ENCODE peak calls at places on chromosomes 6 and 20, in eight cellular contexts. One of them, this sample, is unnamed.

GRCh38 chr6:84615113-84615850 is 149.1 kb downstream of the TBX18 start:
- DNase-seq in gastrocnemius medialis: no peak
- DNase-seq in A549: no peak
- DNase-seq in fibroblast of lung: no peak
- DNase-seq in colonic mucosa: no peak
- DNase-seq in uterus: no peak
- DNase-seq in lower leg skin: no peak
- DNase-seq in heart left ventricle: no peak
- DNase-seq in this sample: no peak

GRCh38 chr6:167918507-167919278 is 78.8 kb upstream of the KIF25 start:
- DNase-seq in gastrocnemius medialis: no peak
- DNase-seq in A549: no peak
- DNase-seq in fibroblast of lung: no peak
- DNase-seq in colonic mucosa: no peak
- DNase-seq in uterus: no peak
- DNase-seq in lower leg skin: no peak
- DNase-seq in heart left ventricle: no peak
- DNase-seq in this sample: no peak

GRCh38 chr6:27562027-27562410 is 89.1 kb upstream of the ZNF184 start:
- DNase-seq in gastrocnemius medialis: no peak
- DNase-seq in A549: peak
- DNase-seq in fibroblast of lung: no peak
- DNase-seq in colonic mucosa: no peak
- DNase-seq in uterus: no peak
- DNase-seq in lower leg skin: no peak
- DNase-seq in heart left ventricle: no peak
- DNase-seq in this sample: no peak

GRCh38 chr6:31567531-31568370 is 4.3 kb upstream of the LTA start:
- DNase-seq in gastrocnemius medialis: no peak
- DNase-seq in A549: no peak
- DNase-seq in fibroblast of lung: no peak
- DNase-seq in colonic mucosa: no peak
- DNase-seq in uterus: no peak
- DNase-seq in lower leg skin: no peak
- DNase-seq in heart left ventricle: no peak
- DNase-seq in this sample: no peak

GRCh38 chr20:25009218-25010145 is 16.9 kb upstream of the APMAP start:
- DNase-seq in gastrocnemius medialis: no peak
- DNase-seq in A549: no peak
- DNase-seq in fibroblast of lung: no peak
- DNase-seq in colonic mucosa: no peak
- DNase-seq in uterus: no peak
- DNase-seq in lower leg skin: peak
- DNase-seq in heart left ventricle: peak
- DNase-seq in this sample: no peak

GRCh38 chr6:150813319-150813992 is 52.0 kb upstream of the MTHFD1L start:
- DNase-seq in gastrocnemius medialis: no peak
- DNase-seq in A549: peak
- DNase-seq in fibroblast of lung: peak
- DNase-seq in colonic mucosa: peak
- DNase-seq in uterus: no peak
- DNase-seq in lower leg skin: no peak
- DNase-seq in heart left ventricle: no peak
- DNase-seq in this sample: no peak

GRCh38 chr6:164415832-164416563 is 893.4 kb downstream of the C6orf118 start:
- DNase-seq in gastrocnemius medialis: no peak
- DNase-seq in A549: no peak
- DNase-seq in fibroblast of lung: no peak
- DNase-seq in colonic mucosa: no peak
- DNase-seq in uterus: no peak
- DNase-seq in lower leg skin: no peak
- DNase-seq in heart left ventricle: no peak
- DNase-seq in this sample: no peak

GRCh38 chr6:82954937-82955577 is 110.6 kb downstream of the UBE3D start:
- DNase-seq in gastrocnemius medialis: no peak
- DNase-seq in A549: no peak
- DNase-seq in fibroblast of lung: peak
- DNase-seq in colonic mucosa: no peak
- DNase-seq in uterus: no peak
- DNase-seq in lower leg skin: no peak
- DNase-seq in heart left ventricle: no peak
- DNase-seq in this sample: peak

GRCh38 chr6:5471044-5471443 is 209.7 kb downstream of the FARS2 start:
- DNase-seq in gastrocnemius medialis: no peak
- DNase-seq in A549: peak
- DNase-seq in fibroblast of lung: peak
- DNase-seq in colonic mucosa: peak
- DNase-seq in uterus: peak
- DNase-seq in lower leg skin: no peak
- DNase-seq in heart left ventricle: peak
- DNase-seq in this sample: peak

GRCh38 chr20:22584630-22584921 is 204 bp upstream of the FOXA2 start:
- DNase-seq in gastrocnemius medialis: no peak
- DNase-seq in A549: peak
- DNase-seq in fibroblast of lung: no peak
- DNase-seq in colonic mucosa: peak
- DNase-seq in uterus: no peak
- DNase-seq in lower leg skin: no peak
- DNase-seq in heart left ventricle: no peak
- DNase-seq in this sample: no peak

GRCh38 chr20:33561981-33562601 is 72.2 kb downstream of the CBFA2T2 start:
- DNase-seq in gastrocnemius medialis: peak
- DNase-seq in A549: peak
- DNase-seq in fibroblast of lung: peak
- DNase-seq in colonic mucosa: peak
- DNase-seq in uterus: peak
- DNase-seq in lower leg skin: peak
- DNase-seq in heart left ventricle: peak
- DNase-seq in this sample: peak

GRCh38 chr6:155050311-155050710 is 55.2 kb downstream of the TIAM2 start:
- DNase-seq in gastrocnemius medialis: no peak
- DNase-seq in A549: no peak
- DNase-seq in fibroblast of lung: peak
- DNase-seq in colonic mucosa: no peak
- DNase-seq in uterus: no peak
- DNase-seq in lower leg skin: no peak
- DNase-seq in heart left ventricle: no peak
- DNase-seq in this sample: no peak

GRCh38 chr6:134373282-134373922 is 55.5 kb upstream of the SGK1 start:
- DNase-seq in gastrocnemius medialis: peak
- DNase-seq in A549: peak
- DNase-seq in fibroblast of lung: peak
- DNase-seq in colonic mucosa: peak
- DNase-seq in uterus: no peak
- DNase-seq in lower leg skin: no peak
- DNase-seq in heart left ventricle: peak
- DNase-seq in this sample: peak

GRCh38 chr6:30101423-30101938 is 11.4 kb downstream of the TRIM31 start:
- DNase-seq in gastrocnemius medialis: no peak
- DNase-seq in A549: no peak
- DNase-seq in fibroblast of lung: no peak
- DNase-seq in colonic mucosa: no peak
- DNase-seq in uterus: no peak
- DNase-seq in lower leg skin: no peak
- DNase-seq in heart left ventricle: no peak
- DNase-seq in this sample: no peak

GRCh38 chr6:159715168-159715567 is 12.1 kb upstream of the WTAP start:
- DNase-seq in gastrocnemius medialis: no peak
- DNase-seq in A549: no peak
- DNase-seq in fibroblast of lung: no peak
- DNase-seq in colonic mucosa: no peak
- DNase-seq in uterus: no peak
- DNase-seq in lower leg skin: no peak
- DNase-seq in heart left ventricle: no peak
- DNase-seq in this sample: no peak

GRCh38 chr20:3281437-3281836 is 42.4 kb upstream of the SLC4A11 start:
- DNase-seq in gastrocnemius medialis: no peak
- DNase-seq in A549: no peak
- DNase-seq in fibroblast of lung: no peak
- DNase-seq in colonic mucosa: no peak
- DNase-seq in uterus: no peak
- DNase-seq in lower leg skin: no peak
- DNase-seq in heart left ventricle: no peak
- DNase-seq in this sample: no peak

GRCh38 chr20:11083841-11084240 is 410.0 kb upstream of the JAG1 start:
- DNase-seq in gastrocnemius medialis: no peak
- DNase-seq in A549: no peak
- DNase-seq in fibroblast of lung: no peak
- DNase-seq in colonic mucosa: no peak
- DNase-seq in uterus: no peak
- DNase-seq in lower leg skin: no peak
- DNase-seq in heart left ventricle: no peak
- DNase-seq in this sample: no peak

GRCh38 chr6:163716690-163717089 is 302.2 kb downstream of the QKI start:
- DNase-seq in gastrocnemius medialis: no peak
- DNase-seq in A549: no peak
- DNase-seq in fibroblast of lung: no peak
- DNase-seq in colonic mucosa: no peak
- DNase-seq in uterus: no peak
- DNase-seq in lower leg skin: peak
- DNase-seq in heart left ventricle: no peak
- DNase-seq in this sample: no peak

GRCh38 chr6:147267658-147268057 is 63.4 kb downstream of the STXBP5 start:
- DNase-seq in gastrocnemius medialis: peak
- DNase-seq in A549: no peak
- DNase-seq in fibroblast of lung: no peak
- DNase-seq in colonic mucosa: no peak
- DNase-seq in uterus: no peak
- DNase-seq in lower leg skin: no peak
- DNase-seq in heart left ventricle: no peak
- DNase-seq in this sample: no peak

GRCh38 chr6:115747719-115748118 is 313.0 kb downstream of the FRK start:
- DNase-seq in gastrocnemius medialis: no peak
- DNase-seq in A549: no peak
- DNase-seq in fibroblast of lung: no peak
- DNase-seq in colonic mucosa: no peak
- DNase-seq in uterus: no peak
- DNase-seq in lower leg skin: no peak
- DNase-seq in heart left ventricle: no peak
- DNase-seq in this sample: no peak

GRCh38 chr6:140915001-140915950 is 1217.4 kb upstream of the GJE1 start:
- DNase-seq in gastrocnemius medialis: no peak
- DNase-seq in A549: no peak
- DNase-seq in fibroblast of lung: no peak
- DNase-seq in colonic mucosa: no peak
- DNase-seq in uterus: no peak
- DNase-seq in lower leg skin: no peak
- DNase-seq in heart left ventricle: no peak
- DNase-seq in this sample: no peak

GRCh38 chr6:149855040-149855654 is 9.0 kb downstream of the LRP11 start:
- DNase-seq in gastrocnemius medialis: no peak
- DNase-seq in A549: peak
- DNase-seq in fibroblast of lung: peak
- DNase-seq in colonic mucosa: peak
- DNase-seq in uterus: no peak
- DNase-seq in lower leg skin: no peak
- DNase-seq in heart left ventricle: no peak
- DNase-seq in this sample: no peak

DNA sequence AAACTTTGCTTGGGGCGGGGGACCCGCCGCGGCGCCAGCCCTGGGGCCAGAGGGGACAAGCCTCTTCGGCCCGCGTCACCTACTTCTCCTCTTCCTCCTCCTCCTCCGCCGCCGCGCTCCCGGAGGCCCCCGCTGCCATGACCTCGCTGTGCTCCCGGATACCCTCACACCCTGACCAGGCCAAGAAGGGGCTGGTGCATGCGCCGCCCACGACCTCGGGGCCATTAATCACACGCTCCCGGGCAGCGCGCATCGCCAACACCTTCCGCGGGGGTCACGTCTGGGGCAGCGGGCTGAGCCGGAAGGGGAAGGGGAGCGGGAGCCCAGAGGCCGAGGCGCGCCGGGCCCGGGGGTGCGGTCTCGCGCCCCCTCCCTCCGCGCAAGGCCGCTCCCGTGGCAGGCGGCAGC is 350 bp upstream of the CNR1 start:
- DNase-seq in gastrocnemius medialis: no peak
- DNase-seq in A549: no peak
- DNase-seq in fibroblast of lung: no peak
- DNase-seq in colonic mucosa: peak
- DNase-seq in uterus: no peak
- DNase-seq in lower leg skin: no peak
- DNase-seq in heart left ventricle: no peak
- DNase-seq in this sample: no peak
- H3K4me3 ChIP-seq in gastrocnemius medialis: peak
- H3K4me3 ChIP-seq in A549: peak
- H3K4me3 ChIP-seq in fibroblast of lung: no peak
- H3K4me3 ChIP-seq in colonic mucosa: peak
- H3K4me3 ChIP-seq in uterus: peak
- H3K4me3 ChIP-seq in lower leg skin: peak
- H3K4me3 ChIP-seq in heart left ventricle: peak
- H3K4me3 ChIP-seq in this sample: peak

GRCh38 chr6:57159127-57159526 is 13.0 kb upstream of the BAG2 start:
- DNase-seq in gastrocnemius medialis: no peak
- DNase-seq in A549: no peak
- DNase-seq in fibroblast of lung: no peak
- DNase-seq in colonic mucosa: no peak
- DNase-seq in uterus: no peak
- DNase-seq in lower leg skin: no peak
- DNase-seq in heart left ventricle: no peak
- DNase-seq in this sample: no peak
- TF ChIP-seq CTCF in gastrocnemius medialis: no peak
- TF ChIP-seq CTCF in A549: no peak
- TF ChIP-seq CTCF in fibroblast of lung: no peak
- TF ChIP-seq CTCF in colonic mucosa: no peak
- TF ChIP-seq CTCF in uterus: no peak
- TF ChIP-seq CTCF in lower leg skin: no peak
- TF ChIP-seq CTCF in heart left ventricle: no peak
- TF ChIP-seq CTCF in this sample: no peak

DNA sequence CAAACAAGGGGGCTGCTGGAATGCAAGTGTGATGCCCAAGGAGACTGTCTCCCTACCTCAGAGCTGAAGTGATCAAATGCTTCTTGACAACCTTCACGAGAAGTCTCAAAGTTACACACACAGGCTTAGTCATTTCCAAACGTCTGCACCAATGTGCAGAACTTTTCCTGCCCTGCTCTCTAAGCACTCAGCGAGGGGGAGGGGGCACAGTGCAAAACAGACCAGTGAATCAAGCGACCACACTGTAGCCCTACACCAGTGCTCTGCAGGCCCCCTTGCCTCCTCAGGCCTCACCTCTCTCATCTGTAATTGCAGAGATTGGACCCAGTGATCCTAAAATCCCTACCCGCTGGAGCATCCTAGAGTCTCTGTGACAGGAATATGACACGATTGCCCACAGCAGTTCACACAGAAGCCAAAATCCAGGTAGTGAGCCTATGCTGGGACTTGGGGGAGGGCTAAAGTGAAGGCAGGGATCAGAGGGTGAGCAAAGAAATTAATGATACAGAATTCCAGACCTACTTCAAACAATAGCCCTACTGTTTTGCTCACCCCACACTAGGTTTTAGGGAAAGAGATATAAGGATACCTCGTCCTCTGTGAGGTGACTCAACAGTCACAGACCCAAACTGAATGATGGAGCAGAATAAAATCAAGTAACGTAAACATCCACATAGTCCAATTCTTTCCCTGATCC is 56.4 kb downstream of the ATXN1 start:
- DNase-seq in gastrocnemius medialis: no peak
- DNase-seq in A549: no peak
- DNase-seq in fibroblast of lung: peak
- DNase-seq in colonic mucosa: no peak
- DNase-seq in uterus: no peak
- DNase-seq in lower leg skin: peak
- DNase-seq in heart left ventricle: no peak
- DNase-seq in this sample: no peak
- H3K4me3 ChIP-seq in gastrocnemius medialis: no peak
- H3K4me3 ChIP-seq in A549: no peak
- H3K4me3 ChIP-seq in fibroblast of lung: peak
- H3K4me3 ChIP-seq in colonic mucosa: no peak
- H3K4me3 ChIP-seq in uterus: peak
- H3K4me3 ChIP-seq in lower leg skin: no peak
- H3K4me3 ChIP-seq in heart left ventricle: no peak
- H3K4me3 ChIP-seq in this sample: peak

GRCh38 chr20:57693002-57693582 is 16.7 kb downstream of the PMEPA1 start:
- DNase-seq in gastrocnemius medialis: no peak
- DNase-seq in A549: no peak
- DNase-seq in fibroblast of lung: no peak
- DNase-seq in colonic mucosa: peak
- DNase-seq in uterus: no peak
- DNase-seq in lower leg skin: no peak
- DNase-seq in heart left ventricle: no peak
- DNase-seq in this sample: no peak
- TF ChIP-seq CTCF in gastrocnemius medialis: no peak
- TF ChIP-seq CTCF in A549: peak
- TF ChIP-seq CTCF in fibroblast of lung: no peak
- TF ChIP-seq CTCF in colonic mucosa: peak
- TF ChIP-seq CTCF in uterus: no peak
- TF ChIP-seq CTCF in lower leg skin: no peak
- TF ChIP-seq CTCF in heart left ventricle: no peak
- TF ChIP-seq CTCF in this sample: no peak